ENCODE peak calls at places on chromosomes 16 and 17, in four cellular contexts. H, I, A and M are unnamed samples.

GRCh38 chr17:82684207-82684903 is 14.1 kb downstream of the RAB40B start:
- DNase-seq in H (no peak), I (no peak), A (no peak), M (no peak)

GRCh38 chr16:17134586-17134985 is 336.2 kb downstream of the XYLT1 start:
- DNase-seq in H (no peak), A (no peak), I (no peak), M (no peak)

GRCh38 chr16:88672776-88673175 is 9.9 kb upstream of the MVD start:
- DNase-seq in I (peak; percentile 48), H (no peak), A (no peak), M (no peak)

GRCh38 chr17:64491034-64491860 is 5.6 kb downstream of the POLG2 start:
- DNase-seq in H (peak; percentile 56), A (peak; percentile 34), I (peak; percentile 66), M (no peak)

GRCh38 chr17:40961586-40961985 is 5.2 kb downstream of the KRT39 start:
- DNase-seq in A (no peak), I (no peak), H (peak; percentile 65), M (no peak)

GRCh38 chr17:59760164-59760563 is 52.7 kb downstream of the VMP1 start:
- DNase-seq in H (no peak), A (no peak), I (no peak), M (no peak)

GRCh38 chr17:10633738-10634379 is 23.2 kb downstream of the MYH3 start:
- DNase-seq in I (no peak), H (no peak), A (no peak), M (no peak)

GRCh38 chr17:65489413-65490170 is 71.9 kb downstream of the AXIN2 start:
- DNase-seq in A (no peak), H (no peak), I (no peak), M (peak; percentile 6)

GRCh38 chr16:67254809-67255552 is 6.2 kb downstream of the SLC9A5 start:
- DNase-seq in I (no peak), A (no peak), H (no peak), M (no peak)

GRCh38 chr17:32461853-32462617 is 17.7 kb downstream of the PSMD11 start:
- DNase-seq in I (peak; percentile 80), H (peak; percentile 63), A (peak; percentile 61), M (no peak)

GRCh38 chr17:53780320-53780719 is 42.4 kb upstream of the KIF2B start:
- DNase-seq in A (no peak), I (no peak), H (no peak), M (no peak)

GRCh38 chr17:6683081-6683684 is 30.0 kb downstream of the SLC13A5 start:
- DNase-seq in A (no peak), H (no peak), I (no peak), M (no peak)

GRCh38 chr16:28987170-28987853 is 2.5 kb downstream of the LAT start:
- DNase-seq in I (no peak), H (no peak), A (no peak), M (no peak)

GRCh38 chr17:78529251-78529650 is 47.9 kb downstream of the DNAH17 start:
- DNase-seq in A (no peak), H (no peak), I (no peak), M (no peak)

GRCh38 chr16:9441021-9441420 is 349.6 kb downstream of the HAPSTR1 start:
- DNase-seq in I (no peak), A (no peak), H (no peak), M (no peak)

GRCh38 chr17:29927546-29927945 is 2.5 kb downstream of the SSH2 start:
- DNase-seq in H (peak; percentile 4), A (peak; percentile 10), I (no peak), M (no peak)

GRCh38 chr16:46883353-46883689 is 841 bp upstream of the GPT2 start:
- DNase-seq in H (no peak), I (no peak), A (no peak), M (no peak)

GRCh38 chr17:60079401-60079861 is 710 bp upstream of the HEATR6 start:
- DNase-seq in I (peak; percentile 66), H (peak; percentile 66), A (peak; percentile 58), M (no peak)

GRCh38 chr17:45229681-45230409 is 8.2 kb downstream of the FMNL1 start:
- DNase-seq in I (no peak), H (no peak), A (no peak), M (no peak)